ENCODE peak calls at places on chromosomes 3 and 15, in nine cellular contexts. W is cardiac fibroblast, Q is left ventricle myocardium inferior, I is SK-N-SH, D is MM.1S, B is foreskin fibroblast, S is psoas muscle, R is lung, G is AG04449. V is an unnamed sample.

GRCh38 chr15:45522931-45523331 is 376 bp upstream of the SLC30A4 start:
- DNase-seq in Q (no peak), I (no peak), R (peak; percentile 33), G (no peak), D (peak; percentile 9), S (no peak), W (peak; percentile 43), B (peak; percentile 67), V (no peak)

GRCh38 chr3:12557472-12558105 is 702 bp downstream of the MKRN2 start:
- DNase-seq in G (no peak), S (no peak), B (peak; percentile 60), R (no peak), Q (no peak), W (peak; percentile 69), D (no peak), I (no peak), V (no peak)

GRCh38 chr3:145637105-145637504 is 523.9 kb downstream of the PLOD2 start:
- DNase-seq in S (no peak), D (no peak), B (no peak), W (no peak), G (no peak), I (no peak), R (no peak), Q (no peak), V (no peak)

GRCh38 chr3:161139686-161140085 is 34.5 kb upstream of the B3GALNT1 start:
- DNase-seq in W (no peak), S (no peak), R (no peak), Q (no peak), I (no peak), G (no peak), D (no peak), B (no peak), V (no peak)

GRCh38 chr3:192273611-192274010 is 453.7 kb downstream of the FGF12 start:
- DNase-seq in W (no peak), D (no peak), B (no peak), G (no peak), R (no peak), Q (no peak), I (no peak), S (no peak), V (no peak)

GRCh38 chr3:30751610-30752299 is 142.7 kb downstream of the GADL1 start:
- DNase-seq in Q (peak; percentile 33), W (peak; percentile 72), G (no peak), R (no peak), S (peak; percentile 52), B (peak; percentile 73), I (peak; percentile 24), D (peak; percentile 15), V (no peak)

GRCh38 chr3:124924741-124925140 is 9.8 kb downstream of the MUC13 start:
- DNase-seq in Q (no peak), S (no peak), B (no peak), I (no peak), G (no peak), W (no peak), R (no peak), D (no peak), V (no peak)

GRCh38 chr15:41695750-41696436 is 35.7 kb downstream of the MGA start:
- DNase-seq in Q (no peak), I (peak; percentile 48), W (peak; percentile 79), D (no peak), S (no peak), R (no peak), G (no peak), B (peak; percentile 36), V (no peak)

GRCh38 chr3:147945968-147946519 is 536.9 kb downstream of the ZIC1 start:
- DNase-seq in D (peak; percentile 70), S (peak; percentile 52), Q (peak; percentile 33), I (peak; percentile 48), B (peak; percentile 95), G (peak; percentile 87), W (peak; percentile 93), R (no peak), V (peak; percentile 80)

GRCh38 chr3:147940846-147941245 is 531.7 kb downstream of the ZIC1 start:
- DNase-seq in G (no peak), W (no peak), I (no peak), R (no peak), Q (no peak), S (no peak), D (no peak), B (no peak), V (no peak)

GRCh38 chr3:147941984-147942383 is 532.8 kb downstream of the ZIC1 start:
- DNase-seq in S (no peak), B (no peak), R (no peak), Q (no peak), I (no peak), W (no peak), G (no peak), D (no peak), V (no peak)

GRCh38 chr3:147940400-147940799 is 531.2 kb downstream of the ZIC1 start:
- DNase-seq in R (no peak), Q (no peak), G (no peak), W (no peak), S (no peak), I (no peak), D (no peak), B (peak; percentile 27), V (no peak)

GRCh38 chr3:147943265-147943945 is 534.2 kb downstream of the ZIC1 start:
- DNase-seq in I (no peak), W (peak; percentile 92), B (peak; percentile 93), G (peak; percentile 82), D (no peak), R (no peak), S (no peak), Q (no peak), V (peak; percentile 63)
- H3K4me3 ChIP-seq in I (no peak overlapping the region), W (no peak overlapping the region), B (no peak overlapping the region), G (no peak overlapping the region), D (no peak overlapping the region), R (no peak overlapping the region), S (no peak overlapping the region), Q (no peak overlapping the region), V (no peak overlapping the region)

GRCh38 chr15:69134841-69135240 is 25.6 kb upstream of the GLCE start:
- DNase-seq in D (no peak), S (no peak), I (no peak), G (no peak), R (no peak), W (no peak), Q (no peak), B (no peak), V (no peak)

GRCh38 chr15:69141833-69142232 is 18.6 kb upstream of the GLCE start:
- DNase-seq in Q (no peak), I (no peak), R (no peak), S (no peak), D (no peak), G (no peak), W (no peak), B (no peak), V (no peak)

GRCh38 chr15:69141286-69141701 is 19.1 kb upstream of the GLCE start:
- DNase-seq in W (no peak), S (no peak), R (no peak), D (no peak), I (peak; percentile 57), G (no peak), B (no peak), Q (no peak), V (no peak)

GRCh38 chr15:69140306-69140705 is 20.1 kb upstream of the GLCE start:
- DNase-seq in S (no peak), B (no peak), I (no peak), R (no peak), Q (no peak), G (no peak), W (no peak), D (no peak), V (no peak)

DNA sequence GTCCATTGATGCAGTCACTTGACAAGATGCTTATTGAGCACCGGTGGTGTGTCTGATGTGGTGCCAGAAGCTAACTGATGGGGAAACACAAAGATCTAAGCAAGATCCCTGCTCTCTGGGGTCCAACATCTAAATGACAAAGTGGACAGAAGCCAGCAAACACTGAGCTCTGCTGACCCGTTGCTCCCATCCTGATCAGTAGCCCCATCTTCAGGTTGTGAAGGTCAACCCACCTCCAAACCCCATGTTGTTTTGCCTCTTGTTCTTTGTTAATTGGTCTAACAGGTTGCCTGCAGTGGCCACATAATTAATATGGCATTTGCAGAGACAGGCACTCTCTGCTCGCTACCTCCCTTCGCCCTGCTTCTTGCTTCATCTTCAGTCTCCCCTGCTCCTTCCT is 21.5 kb upstream of the GLCE start:
- DNase-seq in W (no peak), G (no peak), B (no peak), D (no peak), S (no peak), I (no peak), Q (no peak), R (no peak), V (no peak)
- TF ChIP-seq CTCF in W (no peak), G (no peak), B (no peak), D (no peak), S (no peak), I (no peak), Q (no peak), R (no peak), V (no peak)

GRCh38 chr3:47475570-47476329 is at the start of gene SCAP:
- DNase-seq in G (no peak), I (peak; percentile 98), W (peak; percentile 81), R (peak; percentile 93), Q (peak; percentile 94), D (peak; percentile 91), S (peak; percentile 97), B (peak; percentile 97), V (peak; percentile 17)

GRCh38 chr3:47478022-47478421 is 2.3 kb upstream of the SCAP start:
- DNase-seq in S (no peak), R (no peak), W (no peak), Q (no peak), B (no peak), D (no peak), I (no peak), G (no peak), V (no peak)

GRCh38 chr3:47475029-47475569 is 642 bp downstream of the SCAP start:
- DNase-seq in Q (no peak), S (no peak), B (peak; percentile 49), I (peak; percentile 50), G (no peak), W (peak; percentile 35), D (peak; percentile 22), R (peak; percentile 31), V (no peak)

GRCh38 chr3:47476330-47476626 is 537 bp upstream of the SCAP start:
- DNase-seq in S (no peak), W (no peak), Q (no peak), D (no peak), R (no peak), I (no peak), G (no peak), B (no peak), V (no peak)

DNA sequence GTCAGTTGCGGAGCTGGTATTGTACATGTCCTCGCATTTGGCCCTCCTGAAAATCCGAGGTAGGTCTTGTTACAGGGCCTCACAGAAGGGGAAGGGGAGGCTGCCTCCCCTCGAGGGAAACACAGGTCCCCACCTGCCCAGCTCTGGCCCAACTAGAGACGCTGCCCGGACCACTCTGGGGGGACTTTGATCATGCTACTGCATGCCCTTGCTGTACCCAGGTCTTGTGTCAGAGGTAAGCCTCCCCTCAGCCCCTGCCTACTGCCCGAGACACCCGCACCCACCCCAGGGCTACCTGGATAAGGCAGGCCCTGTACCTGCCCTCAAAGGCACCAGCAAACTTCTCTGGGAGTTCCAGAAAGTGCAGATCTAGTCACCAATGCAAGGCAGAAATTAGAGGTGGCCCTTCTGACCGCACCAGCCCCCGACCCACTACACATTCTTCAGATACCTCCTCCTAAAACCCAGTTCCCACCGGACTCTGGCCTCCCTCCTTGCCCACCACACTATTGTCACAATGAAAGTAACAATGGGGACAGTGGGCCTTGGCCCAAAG is 981 bp upstream of the SCAP start:
- DNase-seq in B (no peak), S (no peak), G (no peak), Q (no peak), W (no peak), R (no peak), D (no peak), I (no peak), V (no peak)
- H3K4me3 ChIP-seq in B (peak overlapping the region; percentile 95), S (peak overlapping the region; percentile 97), G (peak overlapping the region; percentile 84), Q (peak overlapping the region; percentile 98), W (no peak overlapping the region), R (no peak overlapping the region), D (no peak overlapping the region), I (peak overlapping the region; percentile 74), V (peak overlapping the region; percentile 87)

DNA sequence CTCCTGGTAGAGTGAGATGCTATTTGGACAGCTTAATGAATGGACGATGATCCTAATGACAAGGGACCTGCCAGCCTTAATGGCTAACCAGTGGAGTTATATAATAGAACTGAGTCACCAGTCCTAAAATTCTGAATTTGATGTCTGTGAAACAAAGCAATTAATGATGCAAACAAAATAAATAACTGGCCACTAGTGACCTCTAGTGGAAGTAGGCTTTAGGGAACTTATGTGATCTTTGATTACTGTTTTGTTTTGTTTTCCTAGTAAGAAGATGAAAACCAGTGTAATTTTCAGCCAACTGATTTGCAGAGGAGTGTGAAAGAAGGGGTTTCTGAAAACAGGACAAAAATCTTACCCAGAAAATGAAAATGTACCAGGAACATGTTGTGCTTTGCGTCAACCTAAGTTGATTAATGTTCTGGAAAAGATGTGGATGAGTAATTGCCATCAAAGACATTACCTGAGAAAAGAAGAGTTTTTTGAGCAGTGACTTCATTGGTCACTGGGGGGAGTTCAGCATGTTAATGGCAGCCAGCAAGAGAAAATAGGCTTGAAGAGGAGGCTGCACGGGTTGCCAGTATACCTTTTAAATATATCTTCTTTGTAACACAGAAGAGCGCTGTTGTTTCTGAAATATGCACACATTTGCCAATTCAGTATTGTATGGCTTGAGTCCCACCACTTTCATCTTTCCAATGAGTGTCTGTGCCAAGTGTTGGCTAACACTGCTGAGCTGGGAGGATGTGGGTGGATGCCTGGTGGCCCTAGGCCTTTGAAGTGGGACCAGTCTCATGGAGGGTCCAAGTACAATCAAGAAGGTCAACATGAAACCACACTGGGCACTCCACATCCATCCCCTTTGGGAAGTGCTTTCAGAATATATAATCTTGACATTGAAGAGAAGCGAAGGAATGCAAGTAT is 9.3 kb downstream of the VEPH1 start:
- DNase-seq in I (peak; percentile 12), B (peak; percentile 79), G (no peak), S (no peak), W (peak; percentile 82), D (peak; percentile 70), R (no peak), Q (no peak), V (peak; percentile 49)
- TF ChIP-seq CTCF in I (peak; percentile 78), B (peak; percentile 49), G (peak; percentile 45), S (peak; percentile 50), W (peak; percentile 50), D (peak; percentile 93), R (peak; percentile 23), Q (peak; percentile 77), V (peak; percentile 48)